ENCODE peak calls at places on chromosomes 16 and 17, in ten cellular contexts. One of them, this sample, is unnamed.

GRCh38 chr17:52147872-52148271 is 10.6 kb downstream of the CA10 start:
- DNase-seq in lower leg skin: no peak
- DNase-seq in brain microvascular endothelial cell: no peak
- DNase-seq in right atrium auricular region: no peak
- DNase-seq in sigmoid colon: no peak
- DNase-seq in lung: no peak
- DNase-seq in cardiac muscle cell: no peak
- DNase-seq in breast epithelium: no peak
- DNase-seq in fibroblast of the aortic adventitia: no peak
- DNase-seq in effector memory CD4-positive, alpha-beta T cell: no peak
- DNase-seq in this sample: peak; percentile 37

GRCh38 chr17:75557852-75558665 is 29.5 kb upstream of the MYO15B start:
- DNase-seq in cardiac muscle cell: no peak
- DNase-seq in sigmoid colon: no peak
- DNase-seq in brain microvascular endothelial cell: no peak
- DNase-seq in right atrium auricular region: no peak
- DNase-seq in breast epithelium: no peak
- DNase-seq in fibroblast of the aortic adventitia: no peak
- DNase-seq in lung: no peak
- DNase-seq in lower leg skin: no peak
- DNase-seq in effector memory CD4-positive, alpha-beta T cell: no peak
- DNase-seq in this sample: no peak

GRCh38 chr16:81995651-81996050 is 15.6 kb downstream of the SDR42E1 start:
- DNase-seq in lung: no peak
- DNase-seq in lower leg skin: no peak
- DNase-seq in right atrium auricular region: no peak
- DNase-seq in breast epithelium: no peak
- DNase-seq in effector memory CD4-positive, alpha-beta T cell: no peak
- DNase-seq in sigmoid colon: no peak
- DNase-seq in cardiac muscle cell: no peak
- DNase-seq in fibroblast of the aortic adventitia: no peak
- DNase-seq in brain microvascular endothelial cell: no peak
- DNase-seq in this sample: no peak

GRCh38 chr16:84183911-84184310 is 2.9 kb downstream of the TAF1C start:
- DNase-seq in cardiac muscle cell: no peak
- DNase-seq in lung: no peak
- DNase-seq in effector memory CD4-positive, alpha-beta T cell: no peak
- DNase-seq in fibroblast of the aortic adventitia: no peak
- DNase-seq in sigmoid colon: no peak
- DNase-seq in brain microvascular endothelial cell: no peak
- DNase-seq in right atrium auricular region: no peak
- DNase-seq in lower leg skin: no peak
- DNase-seq in breast epithelium: no peak
- DNase-seq in this sample: no peak

GRCh38 chr17:74842599-74843351 is 16.9 kb downstream of the GRIN2C start:
- DNase-seq in lung: peak; percentile 64
- DNase-seq in effector memory CD4-positive, alpha-beta T cell: no peak
- DNase-seq in right atrium auricular region: peak; percentile 65
- DNase-seq in cardiac muscle cell: peak; percentile 79
- DNase-seq in breast epithelium: no peak
- DNase-seq in fibroblast of the aortic adventitia: peak; percentile 44
- DNase-seq in lower leg skin: no peak
- DNase-seq in sigmoid colon: no peak
- DNase-seq in brain microvascular endothelial cell: peak; percentile 16
- DNase-seq in this sample: no peak

GRCh38 chr17:62911106-62911505 is 54.9 kb upstream of the TANC2 start:
- DNase-seq in lung: peak; percentile 11
- DNase-seq in breast epithelium: no peak
- DNase-seq in right atrium auricular region: peak; percentile 11
- DNase-seq in lower leg skin: no peak
- DNase-seq in cardiac muscle cell: no peak
- DNase-seq in effector memory CD4-positive, alpha-beta T cell: no peak
- DNase-seq in fibroblast of the aortic adventitia: peak; percentile 80
- DNase-seq in brain microvascular endothelial cell: no peak
- DNase-seq in sigmoid colon: no peak
- DNase-seq in this sample: no peak

GRCh38 chr16:14405611-14406537 is 224.2 kb downstream of the PARN start:
- DNase-seq in effector memory CD4-positive, alpha-beta T cell: no peak
- DNase-seq in fibroblast of the aortic adventitia: no peak
- DNase-seq in lung: no peak
- DNase-seq in right atrium auricular region: no peak
- DNase-seq in breast epithelium: no peak
- DNase-seq in brain microvascular endothelial cell: no peak
- DNase-seq in sigmoid colon: peak; percentile 67
- DNase-seq in cardiac muscle cell: peak; percentile 36
- DNase-seq in lower leg skin: peak; percentile 87
- DNase-seq in this sample: no peak

GRCh38 chr16:76837872-76838271 is 353.1 kb upstream of the MON1B start:
- DNase-seq in effector memory CD4-positive, alpha-beta T cell: no peak
- DNase-seq in sigmoid colon: no peak
- DNase-seq in right atrium auricular region: no peak
- DNase-seq in cardiac muscle cell: no peak
- DNase-seq in breast epithelium: no peak
- DNase-seq in lower leg skin: no peak
- DNase-seq in fibroblast of the aortic adventitia: no peak
- DNase-seq in lung: no peak
- DNase-seq in brain microvascular endothelial cell: no peak
- DNase-seq in this sample: no peak

GRCh38 chr16:85330694-85331188 is 218.5 kb upstream of the CIBAR2 start:
- DNase-seq in sigmoid colon: no peak
- DNase-seq in brain microvascular endothelial cell: peak; percentile 72
- DNase-seq in fibroblast of the aortic adventitia: peak; percentile 92
- DNase-seq in lung: no peak
- DNase-seq in effector memory CD4-positive, alpha-beta T cell: no peak
- DNase-seq in breast epithelium: no peak
- DNase-seq in cardiac muscle cell: peak; percentile 81
- DNase-seq in lower leg skin: no peak
- DNase-seq in right atrium auricular region: no peak
- DNase-seq in this sample: peak; percentile 80

GRCh38 chr16:57540906-57541753 is 1.3 kb upstream of the ADGRG5 start:
- DNase-seq in fibroblast of the aortic adventitia: no peak
- DNase-seq in cardiac muscle cell: no peak
- DNase-seq in breast epithelium: peak; percentile 45
- DNase-seq in brain microvascular endothelial cell: no peak
- DNase-seq in effector memory CD4-positive, alpha-beta T cell: no peak
- DNase-seq in lower leg skin: peak; percentile 85
- DNase-seq in lung: no peak
- DNase-seq in right atrium auricular region: peak; percentile 44
- DNase-seq in sigmoid colon: no peak
- DNase-seq in this sample: no peak

GRCh38 chr17:61495161-61495857 is 43.1 kb downstream of the TBX4 start:
- DNase-seq in lung: no peak
- DNase-seq in right atrium auricular region: no peak
- DNase-seq in effector memory CD4-positive, alpha-beta T cell: no peak
- DNase-seq in fibroblast of the aortic adventitia: peak; percentile 54
- DNase-seq in cardiac muscle cell: no peak
- DNase-seq in sigmoid colon: no peak
- DNase-seq in breast epithelium: no peak
- DNase-seq in lower leg skin: no peak
- DNase-seq in brain microvascular endothelial cell: no peak
- DNase-seq in this sample: no peak

GRCh38 chr17:16991349-16992009 is 19.6 kb upstream of the TNFRSF13B start:
- DNase-seq in brain microvascular endothelial cell: peak; percentile 63
- DNase-seq in right atrium auricular region: peak; percentile 82
- DNase-seq in lower leg skin: peak; percentile 96
- DNase-seq in effector memory CD4-positive, alpha-beta T cell: peak; percentile 52
- DNase-seq in fibroblast of the aortic adventitia: peak; percentile 61
- DNase-seq in breast epithelium: peak; percentile 81
- DNase-seq in cardiac muscle cell: peak; percentile 89
- DNase-seq in lung: peak; percentile 81
- DNase-seq in sigmoid colon: peak; percentile 85
- DNase-seq in this sample: no peak

GRCh38 chr16:66429290-66429962 is 2.3 kb downstream of the BEAN1 start:
- DNase-seq in lung: no peak
- DNase-seq in effector memory CD4-positive, alpha-beta T cell: no peak
- DNase-seq in brain microvascular endothelial cell: no peak
- DNase-seq in right atrium auricular region: no peak
- DNase-seq in sigmoid colon: no peak
- DNase-seq in cardiac muscle cell: no peak
- DNase-seq in lower leg skin: peak; percentile 74
- DNase-seq in breast epithelium: no peak
- DNase-seq in fibroblast of the aortic adventitia: no peak
- DNase-seq in this sample: no peak

GRCh38 chr17:17661834-17662233 is 19.4 kb upstream of the RAI1 start:
- DNase-seq in fibroblast of the aortic adventitia: no peak
- DNase-seq in breast epithelium: no peak
- DNase-seq in sigmoid colon: no peak
- DNase-seq in lower leg skin: no peak
- DNase-seq in right atrium auricular region: no peak
- DNase-seq in lung: no peak
- DNase-seq in effector memory CD4-positive, alpha-beta T cell: no peak
- DNase-seq in cardiac muscle cell: peak; percentile 31
- DNase-seq in brain microvascular endothelial cell: no peak
- DNase-seq in this sample: no peak

GRCh38 chr16:9007177-9007794 is 43.6 kb upstream of the USP7 start:
- DNase-seq in sigmoid colon: no peak
- DNase-seq in fibroblast of the aortic adventitia: peak; percentile 23
- DNase-seq in lung: no peak
- DNase-seq in right atrium auricular region: no peak
- DNase-seq in brain microvascular endothelial cell: peak; percentile 43
- DNase-seq in breast epithelium: no peak
- DNase-seq in cardiac muscle cell: no peak
- DNase-seq in lower leg skin: no peak
- DNase-seq in effector memory CD4-positive, alpha-beta T cell: no peak
- DNase-seq in this sample: no peak

GRCh38 chr16:47644166-47644565 is 183.0 kb downstream of the PHKB start:
- DNase-seq in breast epithelium: no peak
- DNase-seq in cardiac muscle cell: no peak
- DNase-seq in brain microvascular endothelial cell: peak; percentile 96
- DNase-seq in fibroblast of the aortic adventitia: peak; percentile 86
- DNase-seq in right atrium auricular region: no peak
- DNase-seq in lung: no peak
- DNase-seq in effector memory CD4-positive, alpha-beta T cell: no peak
- DNase-seq in sigmoid colon: no peak
- DNase-seq in lower leg skin: no peak
- DNase-seq in this sample: peak; percentile 93

GRCh38 chr16:83561876-83562275 is 245.9 kb upstream of the HSBP1 start:
- DNase-seq in brain microvascular endothelial cell: peak; percentile 40
- DNase-seq in cardiac muscle cell: peak; percentile 76
- DNase-seq in effector memory CD4-positive, alpha-beta T cell: no peak
- DNase-seq in right atrium auricular region: no peak
- DNase-seq in lung: no peak
- DNase-seq in breast epithelium: no peak
- DNase-seq in fibroblast of the aortic adventitia: peak; percentile 27
- DNase-seq in lower leg skin: no peak
- DNase-seq in sigmoid colon: no peak
- DNase-seq in this sample: peak; percentile 27

GRCh38 chr16:66706506-66706880 is 9.9 kb upstream of the CMTM4 start:
- DNase-seq in cardiac muscle cell: no peak
- DNase-seq in lung: peak; percentile 37
- DNase-seq in sigmoid colon: peak; percentile 56
- DNase-seq in right atrium auricular region: no peak
- DNase-seq in brain microvascular endothelial cell: no peak
- DNase-seq in effector memory CD4-positive, alpha-beta T cell: no peak
- DNase-seq in lower leg skin: no peak
- DNase-seq in breast epithelium: peak; percentile 58
- DNase-seq in fibroblast of the aortic adventitia: no peak
- DNase-seq in this sample: no peak

GRCh38 chr16:80631581-80631980 is 90.8 kb downstream of the DYNLRB2 start:
- DNase-seq in fibroblast of the aortic adventitia: no peak
- DNase-seq in right atrium auricular region: no peak
- DNase-seq in lower leg skin: no peak
- DNase-seq in lung: no peak
- DNase-seq in brain microvascular endothelial cell: peak; percentile 67
- DNase-seq in breast epithelium: no peak
- DNase-seq in sigmoid colon: no peak
- DNase-seq in effector memory CD4-positive, alpha-beta T cell: no peak
- DNase-seq in cardiac muscle cell: no peak
- DNase-seq in this sample: no peak

GRCh38 chr16:68737046-68737729 is at the start of gene CDH1:
- DNase-seq in lower leg skin: peak; percentile 92
- DNase-seq in fibroblast of the aortic adventitia: no peak
- DNase-seq in lung: peak; percentile 93
- DNase-seq in effector memory CD4-positive, alpha-beta T cell: no peak
- DNase-seq in breast epithelium: peak; percentile 96
- DNase-seq in sigmoid colon: no peak
- DNase-seq in right atrium auricular region: no peak
- DNase-seq in cardiac muscle cell: peak; percentile 44
- DNase-seq in brain microvascular endothelial cell: no peak
- DNase-seq in this sample: no peak
- H3K4me3 ChIP-seq in lower leg skin: peak within 1 kb of the TSS; percentile 40
- H3K4me3 ChIP-seq in fibroblast of the aortic adventitia: no peak within 1 kb of the TSS
- H3K4me3 ChIP-seq in lung: peak within 1 kb of the TSS; percentile 30
- H3K4me3 ChIP-seq in effector memory CD4-positive, alpha-beta T cell: peak within 1 kb of the TSS; percentile 22
- H3K4me3 ChIP-seq in breast epithelium: peak within 1 kb of the TSS; percentile 84
- H3K4me3 ChIP-seq in sigmoid colon: peak within 1 kb of the TSS; percentile 34
- H3K4me3 ChIP-seq in right atrium auricular region: no peak within 1 kb of the TSS
- H3K4me3 ChIP-seq in cardiac muscle cell: peak within 1 kb of the TSS; percentile 32
- H3K4me3 ChIP-seq in brain microvascular endothelial cell: no peak within 1 kb of the TSS
- H3K4me3 ChIP-seq in this sample: no peak within 1 kb of the TSS

GRCh38 chr17:50191070-50192045 is 10.1 kb downstream of the COL1A1 start:
- DNase-seq in lung: no peak
- DNase-seq in lower leg skin: no peak
- DNase-seq in effector memory CD4-positive, alpha-beta T cell: no peak
- DNase-seq in cardiac muscle cell: no peak
- DNase-seq in fibroblast of the aortic adventitia: peak; percentile 48
- DNase-seq in brain microvascular endothelial cell: no peak
- DNase-seq in right atrium auricular region: no peak
- DNase-seq in breast epithelium: no peak
- DNase-seq in sigmoid colon: no peak
- DNase-seq in this sample: no peak
- H3K4me3 ChIP-seq in lung: no peak overlapping the region
- H3K4me3 ChIP-seq in lower leg skin: no peak overlapping the region
- H3K4me3 ChIP-seq in effector memory CD4-positive, alpha-beta T cell: no peak overlapping the region
- H3K4me3 ChIP-seq in cardiac muscle cell: no peak overlapping the region
- H3K4me3 ChIP-seq in fibroblast of the aortic adventitia: peak overlapping the region; percentile 44
- H3K4me3 ChIP-seq in brain microvascular endothelial cell: peak overlapping the region; percentile 3
- H3K4me3 ChIP-seq in right atrium auricular region: no peak overlapping the region
- H3K4me3 ChIP-seq in breast epithelium: no peak overlapping the region
- H3K4me3 ChIP-seq in sigmoid colon: no peak overlapping the region
- H3K4me3 ChIP-seq in this sample: no peak overlapping the region

GRCh38 chr17:77455878-77456234 is 315.1 kb downstream of the SEC14L1 start:
- DNase-seq in right atrium auricular region: no peak
- DNase-seq in cardiac muscle cell: no peak
- DNase-seq in effector memory CD4-positive, alpha-beta T cell: no peak
- DNase-seq in brain microvascular endothelial cell: no peak
- DNase-seq in sigmoid colon: no peak
- DNase-seq in fibroblast of the aortic adventitia: no peak
- DNase-seq in lung: no peak
- DNase-seq in lower leg skin: no peak
- DNase-seq in breast epithelium: no peak
- DNase-seq in this sample: no peak
- H3K4me3 ChIP-seq in right atrium auricular region: no peak overlapping the region
- H3K4me3 ChIP-seq in cardiac muscle cell: no peak overlapping the region
- H3K4me3 ChIP-seq in effector memory CD4-positive, alpha-beta T cell: peak overlapping the region; percentile 91
- H3K4me3 ChIP-seq in brain microvascular endothelial cell: no peak overlapping the region
- H3K4me3 ChIP-seq in sigmoid colon: no peak overlapping the region
- H3K4me3 ChIP-seq in fibroblast of the aortic adventitia: no peak overlapping the region
- H3K4me3 ChIP-seq in lung: no peak overlapping the region
- H3K4me3 ChIP-seq in lower leg skin: no peak overlapping the region
- H3K4me3 ChIP-seq in breast epithelium: peak overlapping the region; percentile 49
- H3K4me3 ChIP-seq in this sample: no peak overlapping the region

DNA sequence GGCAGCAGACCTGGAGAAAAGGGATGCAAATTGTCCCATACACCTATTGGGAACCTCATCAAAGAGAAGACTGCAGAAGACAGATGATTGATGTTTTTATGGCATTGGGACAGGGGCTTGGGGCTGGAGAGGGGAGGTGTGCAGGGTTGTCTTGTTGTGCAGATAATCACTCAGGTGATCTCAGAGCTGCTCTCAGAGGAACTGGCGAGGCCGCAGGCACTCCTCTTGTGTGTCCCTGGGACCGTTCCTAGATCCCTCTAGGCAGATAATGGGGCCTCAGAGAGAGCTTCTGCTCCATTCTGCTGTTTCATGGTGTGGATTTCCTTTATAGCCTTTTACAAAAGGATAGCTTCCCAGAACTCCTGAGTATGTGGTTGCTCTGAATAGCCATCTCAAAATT is 1.6 kb downstream of the RNF213 start:
- DNase-seq in sigmoid colon: no peak
- DNase-seq in lung: no peak
- DNase-seq in right atrium auricular region: no peak
- DNase-seq in cardiac muscle cell: no peak
- DNase-seq in lower leg skin: no peak
- DNase-seq in breast epithelium: no peak
- DNase-seq in effector memory CD4-positive, alpha-beta T cell: no peak
- DNase-seq in fibroblast of the aortic adventitia: no peak
- DNase-seq in brain microvascular endothelial cell: no peak
- DNase-seq in this sample: no peak
- H3K4me3 ChIP-seq in sigmoid colon: peak overlapping the region; percentile 100
- H3K4me3 ChIP-seq in lung: no peak overlapping the region
- H3K4me3 ChIP-seq in right atrium auricular region: no peak overlapping the region
- H3K4me3 ChIP-seq in cardiac muscle cell: no peak overlapping the region
- H3K4me3 ChIP-seq in lower leg skin: no peak overlapping the region
- H3K4me3 ChIP-seq in breast epithelium: peak overlapping the region; percentile 99
- H3K4me3 ChIP-seq in effector memory CD4-positive, alpha-beta T cell: peak overlapping the region; percentile 77
- H3K4me3 ChIP-seq in fibroblast of the aortic adventitia: peak overlapping the region; percentile 81
- H3K4me3 ChIP-seq in brain microvascular endothelial cell: no peak overlapping the region
- H3K4me3 ChIP-seq in this sample: peak overlapping the region; percentile 85

This sample was measured in astrocyte of the cerebellum.